ENCODE peak calls at places on chromosomes 13 and 19, in nine cellular contexts. P is breast epithelium; O is HAP-1; N is neuronal stem cell; V is pancreas; T is CD4-positive, alpha-beta memory T cell; U is spleen; X is psoas muscle; F is CD8-positive, alpha-beta T cell. R is an unnamed sample. For H3K4me1 and H3K36me3, the result is how much of the 10 kb centered on the place peaks cover.

GRCh38 chr13:32610977-32611376 is 24.7 kb downstream of the PDS5B start:
- DNase-seq in P (no peak), O (no peak), N (no peak), V (no peak), T (no peak), U (no peak), X (no peak), F (no peak), R (no peak)

GRCh38 chr19:4144666-4145261 is 8.7 kb upstream of the CREB3L3 start:
- DNase-seq in P (no peak), O (no peak), N (no peak), V (no peak), T (no peak), U (no peak), X (no peak), F (no peak), R (no peak)

GRCh38 chr19:36987091-36987490 is 71.0 kb downstream of the ZNF568 start:
- DNase-seq in P (no peak), O (no peak), N (no peak), V (no peak), T (no peak), U (no peak), X (no peak), F (no peak), R (no peak)

GRCh38 chr13:50376895-50377575 is 361.8 kb downstream of the KCNRG start:
- DNase-seq in P (no peak), O (no peak), N (no peak), V (no peak), T (no peak), U (no peak), X (no peak), F (no peak), R (no peak)

GRCh38 chr13:101267656-101268055 is 148.7 kb downstream of the NALCN start:
- DNase-seq in P (no peak), O (no peak), N (no peak), V (no peak), T (no peak), U (no peak), X (peak), F (no peak), R (no peak)

GRCh38 chr19:35098413-35099049 is 17.1 kb upstream of the FXYD3 start:
- DNase-seq in P (no peak), O (no peak), N (no peak), V (peak), T (no peak), U (no peak), X (no peak), F (no peak), R (no peak)

GRCh38 chr19:19627716-19628498 is at the start of gene LPAR2:
- DNase-seq in P (peak), O (no peak), N (peak), V (peak), T (peak), U (peak), X (no peak), F (peak), R (no peak)

GRCh38 chr19:53553865-53554791 is 16.2 kb downstream of the ZNF331 start:
- DNase-seq in P (peak), O (no peak), N (no peak), V (peak), T (peak), U (peak), X (peak), F (peak), R (peak)

GRCh38 chr13:46530084-46530935 is 22.7 kb upstream of the LRCH1 start:
- DNase-seq in P (no peak), O (peak), N (no peak), V (no peak), T (no peak), U (no peak), X (no peak), F (no peak), R (peak)

GRCh38 chr19:5822181-5822844 is 17.2 kb downstream of the FUT6 start:
- DNase-seq in P (no peak), O (no peak), N (no peak), V (no peak), T (no peak), U (no peak), X (no peak), F (no peak), R (no peak)
- H3K4me1 ChIP-seq in P (under half), O (under half), N (under half), V (under half), T (under half), U (under half), X (under half), F (under half), R (under half)

GRCh38 chr19:50427318-50427925 is 5.3 kb upstream of the MYBPC2 start:
- DNase-seq in P (no peak), O (no peak), N (no peak), V (no peak), T (no peak), U (no peak), X (no peak), F (no peak), R (no peak)
- H3K36me3 ChIP-seq in P (under half), O (under half), N (under half), V (under half), T (under half), U (under half), X (under half), F (under half), R (under half)

DNA sequence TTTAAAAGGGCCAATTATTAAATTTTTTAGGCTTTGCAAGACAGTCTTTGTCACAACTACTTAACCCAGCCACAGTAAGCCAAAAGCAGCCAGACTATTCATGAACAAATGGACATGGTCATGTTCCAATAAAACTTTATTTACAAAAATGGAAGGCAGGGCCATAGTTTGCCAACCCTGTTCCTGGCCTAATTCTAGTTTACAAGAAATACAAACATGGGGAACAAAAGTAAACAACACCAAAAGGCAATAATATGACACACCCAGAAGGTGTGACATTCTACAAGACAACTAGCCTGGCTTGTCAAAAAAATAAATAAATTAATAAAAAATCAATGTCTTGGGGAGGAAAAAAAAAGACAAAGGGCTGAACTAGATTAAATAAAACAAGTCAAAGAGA is 24.8 kb upstream of the CCNP start:
- DNase-seq in P (no peak), O (no peak), N (no peak), V (no peak), T (no peak), U (no peak), X (no peak), F (no peak), R (no peak)
- H3K4me1 ChIP-seq in P (under half), O (under half), N (under half), V (under half), T (under half), U (under half), X (under half), F (under half), R (under half)

GRCh38 chr19:16209266-16209665 is 11.6 kb downstream of the AP1M1 start:
- DNase-seq in P (no peak), O (no peak), N (no peak), V (no peak), T (no peak), U (no peak), X (no peak), F (peak), R (no peak)
- H3K36me3 ChIP-seq in P (under half), O (under half), N (half or more), V (under half), T (under half), U (half or more), X (under half), F (under half), R (half or more)

GRCh38 chr19:46717034-46717715 is at the start of gene PRKD2:
- DNase-seq in P (peak), O (peak), N (peak), V (peak), T (peak), U (peak), X (peak), F (peak), R (peak)
- H3K4me1 ChIP-seq in P (under half), O (under half), N (under half), V (under half), T (under half), U (half or more), X (under half), F (under half), R (under half)

GRCh38 chr19:51297406-51297805 is 14.0 kb upstream of the IGLON5 start:
- DNase-seq in P (no peak), O (no peak), N (no peak), V (no peak), T (no peak), U (no peak), X (no peak), F (no peak), R (no peak)
- H3K36me3 ChIP-seq in P (under half), O (under half), N (under half), V (under half), T (under half), U (under half), X (under half), F (under half), R (under half)

GRCh38 chr13:112442483-112443090 is 66.4 kb downstream of the SPACA7 start:
- DNase-seq in P (no peak), O (peak), N (peak), V (no peak), T (no peak), U (peak), X (no peak), F (no peak), R (no peak)
- H3K4me1 ChIP-seq in P (under half), O (under half), N (under half), V (under half), T (under half), U (under half), X (under half), F (under half), R (under half)